ENCODE peak calls at places on chromosomes 3 and 15, in four cellular contexts. One of them, this sample, is unnamed.

GRCh38 chr15:37586976-37587375 is 347.5 kb upstream of the TMCO5A start:
- DNase-seq in dorsolateral prefrontal cortex: no peak
- DNase-seq in GM13977: no peak
- DNase-seq in spleen: no peak
- DNase-seq in this sample: no peak

GRCh38 chr3:123949606-123950005 is 11.4 kb downstream of the CCDC14 start:
- DNase-seq in dorsolateral prefrontal cortex: no peak
- DNase-seq in GM13977: no peak
- DNase-seq in spleen: no peak
- DNase-seq in this sample: no peak

GRCh38 chr3:155572085-155572484 is 172.8 kb downstream of the PLCH1 start:
- DNase-seq in dorsolateral prefrontal cortex: no peak
- DNase-seq in GM13977: no peak
- DNase-seq in spleen: no peak
- DNase-seq in this sample: no peak

GRCh38 chr15:55742498-55742926 is 440 bp downstream of the PRTG start:
- DNase-seq in dorsolateral prefrontal cortex: no peak
- DNase-seq in GM13977: peak; percentile 44
- DNase-seq in spleen: no peak
- DNase-seq in this sample: no peak

GRCh38 chr3:186125118-186125517 is 16.2 kb upstream of the ETV5 start:
- DNase-seq in dorsolateral prefrontal cortex: no peak
- DNase-seq in GM13977: no peak
- DNase-seq in spleen: no peak
- DNase-seq in this sample: no peak

GRCh38 chr3:168161696-168162095 is 66.0 kb upstream of the GOLIM4 start:
- DNase-seq in dorsolateral prefrontal cortex: no peak
- DNase-seq in GM13977: no peak
- DNase-seq in spleen: no peak
- DNase-seq in this sample: no peak

GRCh38 chr3:135840436-135840835 is 125.1 kb upstream of the PPP2R3A start:
- DNase-seq in dorsolateral prefrontal cortex: no peak
- DNase-seq in GM13977: no peak
- DNase-seq in spleen: no peak
- DNase-seq in this sample: no peak

GRCh38 chr3:170599995-170600624 is 14.2 kb upstream of the SLC7A14 start:
- DNase-seq in dorsolateral prefrontal cortex: no peak
- DNase-seq in GM13977: no peak
- DNase-seq in spleen: no peak
- DNase-seq in this sample: no peak

GRCh38 chr3:115646027-115646690 is 22.8 kb downstream of the GAP43 start:
- DNase-seq in dorsolateral prefrontal cortex: no peak
- DNase-seq in GM13977: no peak
- DNase-seq in spleen: no peak
- DNase-seq in this sample: no peak

GRCh38 chr3:50474717-50475116 is 28.7 kb downstream of the CACNA2D2 start:
- DNase-seq in dorsolateral prefrontal cortex: no peak
- DNase-seq in GM13977: no peak
- DNase-seq in spleen: no peak
- DNase-seq in this sample: no peak

GRCh38 chr3:172221550-172221949 is 182.2 kb downstream of the FNDC3B start:
- DNase-seq in dorsolateral prefrontal cortex: no peak
- DNase-seq in GM13977: no peak
- DNase-seq in spleen: no peak
- DNase-seq in this sample: no peak

GRCh38 chr3:3085782-3086181 is 24.4 kb downstream of the IL5RA start:
- DNase-seq in dorsolateral prefrontal cortex: no peak
- DNase-seq in GM13977: no peak
- DNase-seq in spleen: no peak
- DNase-seq in this sample: no peak

GRCh38 chr3:142846779-142847577 is 41.9 kb downstream of the PCOLCE2 start:
- DNase-seq in dorsolateral prefrontal cortex: no peak
- DNase-seq in GM13977: no peak
- DNase-seq in spleen: no peak
- DNase-seq in this sample: no peak

GRCh38 chr3:180382781-180383180 is 219.2 kb upstream of the TTC14 start:
- DNase-seq in dorsolateral prefrontal cortex: no peak
- DNase-seq in GM13977: no peak
- DNase-seq in spleen: no peak
- DNase-seq in this sample: no peak

GRCh38 chr15:71291723-71292122 is 176.5 kb downstream of the THSD4 start:
- DNase-seq in dorsolateral prefrontal cortex: no peak
- DNase-seq in GM13977: no peak
- DNase-seq in spleen: no peak
- DNase-seq in this sample: no peak

GRCh38 chr15:99054025-99054387 is 46.4 kb upstream of the PGPEP1L start:
- DNase-seq in dorsolateral prefrontal cortex: no peak
- DNase-seq in GM13977: no peak
- DNase-seq in spleen: no peak
- DNase-seq in this sample: no peak

GRCh38 chr3:46733026-46733800 is 15.5 kb upstream of the PRSS50 start:
- DNase-seq in dorsolateral prefrontal cortex: no peak
- DNase-seq in GM13977: no peak
- DNase-seq in spleen: peak; percentile 32
- DNase-seq in this sample: no peak
- TF ChIP-seq CTCF in dorsolateral prefrontal cortex: no peak
- TF ChIP-seq CTCF in GM13977: no peak
- TF ChIP-seq CTCF in spleen: no peak
- TF ChIP-seq CTCF in this sample: peak; percentile 12

DNA sequence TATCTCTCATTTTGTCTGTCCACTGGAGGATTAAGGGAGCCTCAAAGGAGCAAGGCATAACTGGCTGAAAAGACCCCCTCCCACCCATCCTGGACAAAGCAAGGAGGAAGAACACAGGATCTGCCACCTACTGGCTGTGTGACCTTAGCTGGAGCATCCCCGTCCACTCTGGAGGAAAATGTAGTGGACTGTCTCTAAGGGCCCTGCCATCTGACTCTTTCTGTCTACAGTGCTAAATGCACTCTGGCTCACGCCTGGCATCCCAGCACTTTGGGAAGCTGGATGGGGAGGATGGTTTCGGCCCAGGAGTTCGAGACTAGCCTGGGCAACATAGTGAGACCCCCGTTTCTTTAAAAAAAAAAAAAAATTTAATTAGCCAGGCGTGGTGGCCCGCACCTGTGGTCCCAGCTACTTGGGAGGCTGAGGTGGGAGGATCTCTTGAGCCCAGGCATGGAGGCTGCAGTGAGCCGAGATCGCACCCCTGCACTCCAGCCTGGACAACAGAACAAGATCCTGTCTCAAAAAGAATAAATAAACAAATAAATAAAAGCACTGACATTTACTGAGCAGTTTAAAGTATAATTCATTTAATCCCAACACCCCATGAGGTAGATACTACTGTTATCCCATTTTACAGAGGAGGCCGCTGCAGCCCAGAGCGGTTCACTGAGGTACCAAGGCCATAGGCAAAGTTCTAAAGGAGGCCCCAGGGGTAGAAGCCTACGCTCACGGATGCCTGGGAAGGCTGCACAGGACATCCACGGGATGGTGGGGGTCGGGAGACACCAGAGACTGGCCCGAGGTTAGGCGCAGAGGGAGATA is 1.1 kb downstream of the TBC1D2B start:
- DNase-seq in dorsolateral prefrontal cortex: no peak
- DNase-seq in GM13977: no peak
- DNase-seq in spleen: no peak
- DNase-seq in this sample: no peak
- TF ChIP-seq CTCF in dorsolateral prefrontal cortex: no peak
- TF ChIP-seq CTCF in GM13977: no peak
- TF ChIP-seq CTCF in spleen: no peak
- TF ChIP-seq CTCF in this sample: peak; percentile 46

GRCh38 chr3:27252646-27253045 is 116.5 kb downstream of the NEK10 start:
- DNase-seq in dorsolateral prefrontal cortex: no peak
- DNase-seq in GM13977: no peak
- DNase-seq in spleen: no peak
- DNase-seq in this sample: no peak

GRCh38 chr3:27254896-27255295 is 114.3 kb downstream of the NEK10 start:
- DNase-seq in dorsolateral prefrontal cortex: no peak
- DNase-seq in GM13977: no peak
- DNase-seq in spleen: no peak
- DNase-seq in this sample: no peak

GRCh38 chr3:27253391-27253790 is 115.8 kb downstream of the NEK10 start:
- DNase-seq in dorsolateral prefrontal cortex: no peak
- DNase-seq in GM13977: no peak
- DNase-seq in spleen: no peak
- DNase-seq in this sample: no peak

GRCh38 chr3:27253831-27254230 is 115.4 kb downstream of the NEK10 start:
- DNase-seq in dorsolateral prefrontal cortex: no peak
- DNase-seq in GM13977: peak; percentile 17
- DNase-seq in spleen: no peak
- DNase-seq in this sample: no peak
- TF ChIP-seq CTCF in dorsolateral prefrontal cortex: no peak
- TF ChIP-seq CTCF in GM13977: peak; percentile 59
- TF ChIP-seq CTCF in spleen: no peak
- TF ChIP-seq CTCF in this sample: peak; percentile 81

DNA sequence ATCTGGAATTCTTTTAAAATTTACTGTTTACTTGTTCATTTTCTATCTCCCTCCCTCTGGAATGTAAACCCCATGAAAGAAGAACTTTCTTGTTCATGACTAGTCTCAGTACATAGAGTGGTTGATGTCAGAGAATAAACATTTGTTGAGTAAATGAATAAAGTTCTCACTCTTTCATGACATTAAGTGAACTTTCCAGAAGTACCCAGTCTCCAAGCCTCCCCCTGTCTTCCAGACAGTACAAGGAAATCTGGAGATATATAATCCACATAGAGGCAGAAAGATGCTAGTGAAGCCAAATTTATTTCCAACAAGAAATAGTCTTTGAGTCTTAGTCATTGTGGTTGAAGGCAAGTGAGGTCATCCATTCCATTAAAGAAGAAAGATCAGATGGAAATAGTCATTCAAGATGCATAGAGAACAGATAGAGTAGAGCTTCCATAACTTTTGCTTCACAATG is 71.5 kb upstream of the GALNT15 start:
- DNase-seq in dorsolateral prefrontal cortex: no peak
- DNase-seq in GM13977: no peak
- DNase-seq in spleen: no peak
- DNase-seq in this sample: no peak
- TF ChIP-seq CTCF in dorsolateral prefrontal cortex: no peak
- TF ChIP-seq CTCF in GM13977: no peak
- TF ChIP-seq CTCF in spleen: no peak
- TF ChIP-seq CTCF in this sample: no peak

DNA sequence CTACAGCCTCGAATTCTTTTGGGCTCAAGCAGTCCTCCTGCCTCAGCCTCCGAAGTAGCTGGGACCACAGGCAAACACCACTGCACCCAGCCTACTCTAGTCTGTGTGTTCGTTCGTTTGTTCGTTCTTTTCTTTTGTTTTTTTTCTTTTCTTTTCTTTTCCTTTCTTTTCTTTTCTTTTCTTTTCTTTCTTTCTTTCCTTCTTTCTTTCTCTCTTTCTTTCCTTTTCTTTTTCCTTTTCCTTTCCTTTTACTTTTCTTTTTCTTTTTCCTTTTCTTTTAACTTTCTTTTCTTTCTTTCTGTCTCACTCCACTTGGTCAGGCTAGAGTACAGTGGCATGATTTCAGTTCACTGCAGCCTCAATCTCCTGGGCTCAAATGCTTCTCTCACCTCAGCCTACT is 36.8 kb downstream of the LMLN start:
- DNase-seq in dorsolateral prefrontal cortex: no peak
- DNase-seq in GM13977: no peak
- DNase-seq in spleen: no peak
- DNase-seq in this sample: no peak
- TF ChIP-seq CTCF in dorsolateral prefrontal cortex: no peak
- TF ChIP-seq CTCF in GM13977: no peak
- TF ChIP-seq CTCF in spleen: no peak
- TF ChIP-seq CTCF in this sample: no peak

GRCh38 chr3:60953406-60953805 is 297.8 kb downstream of the FHIT start:
- DNase-seq in dorsolateral prefrontal cortex: no peak
- DNase-seq in GM13977: no peak
- DNase-seq in spleen: no peak
- DNase-seq in this sample: no peak

GRCh38 chr3:60954049-60954448 is 297.2 kb downstream of the FHIT start:
- DNase-seq in dorsolateral prefrontal cortex: no peak
- DNase-seq in GM13977: no peak
- DNase-seq in spleen: no peak
- DNase-seq in this sample: no peak

GRCh38 chr3:60956729-60957128 is 294.5 kb downstream of the FHIT start:
- DNase-seq in dorsolateral prefrontal cortex: no peak
- DNase-seq in GM13977: no peak
- DNase-seq in spleen: no peak
- DNase-seq in this sample: no peak

GRCh38 chr3:60955034-60955433 is 296.2 kb downstream of the FHIT start:
- DNase-seq in dorsolateral prefrontal cortex: no peak
- DNase-seq in GM13977: no peak
- DNase-seq in spleen: no peak
- DNase-seq in this sample: no peak

DNA sequence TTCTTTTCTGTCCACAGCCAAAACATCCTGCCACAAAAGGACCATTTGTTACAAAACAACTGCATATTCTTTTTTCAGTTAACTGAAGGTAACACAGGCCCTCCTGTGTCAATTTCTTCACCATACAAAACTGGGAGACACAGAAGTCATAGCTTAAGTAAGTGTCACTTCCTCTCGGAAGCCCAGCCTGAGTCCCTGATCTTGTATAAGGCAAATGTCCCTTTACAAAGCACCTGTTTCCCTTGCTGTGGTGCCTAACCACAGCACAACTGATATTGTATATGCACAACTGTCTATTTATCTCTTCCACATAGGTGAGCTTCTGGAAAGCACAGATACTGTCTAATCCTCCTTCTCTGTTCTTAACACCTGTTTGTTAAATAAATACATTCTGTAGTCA is 293.7 kb downstream of the FHIT start:
- DNase-seq in dorsolateral prefrontal cortex: no peak
- DNase-seq in GM13977: no peak
- DNase-seq in spleen: no peak
- DNase-seq in this sample: no peak
- TF ChIP-seq CTCF in dorsolateral prefrontal cortex: no peak
- TF ChIP-seq CTCF in GM13977: no peak
- TF ChIP-seq CTCF in spleen: no peak
- TF ChIP-seq CTCF in this sample: no peak

GRCh38 chr15:69849232-69849610 is 248.5 kb downstream of the TLE3 start:
- DNase-seq in dorsolateral prefrontal cortex: no peak
- DNase-seq in GM13977: no peak
- DNase-seq in spleen: no peak
- DNase-seq in this sample: no peak

GRCh38 chr15:69843927-69844326 is 253.8 kb downstream of the TLE3 start:
- DNase-seq in dorsolateral prefrontal cortex: no peak
- DNase-seq in GM13977: no peak
- DNase-seq in spleen: no peak
- DNase-seq in this sample: no peak

GRCh38 chr15:69848551-69849231 is 249.0 kb downstream of the TLE3 start:
- DNase-seq in dorsolateral prefrontal cortex: no peak
- DNase-seq in GM13977: no peak
- DNase-seq in spleen: no peak
- DNase-seq in this sample: no peak

GRCh38 chr15:69845159-69845558 is 252.6 kb downstream of the TLE3 start:
- DNase-seq in dorsolateral prefrontal cortex: no peak
- DNase-seq in GM13977: no peak
- DNase-seq in spleen: no peak
- DNase-seq in this sample: no peak

GRCh38 chr15:69847625-69848024 is 250.1 kb downstream of the TLE3 start:
- DNase-seq in dorsolateral prefrontal cortex: no peak
- DNase-seq in GM13977: no peak
- DNase-seq in spleen: no peak
- DNase-seq in this sample: no peak
- TF ChIP-seq CTCF in dorsolateral prefrontal cortex: no peak
- TF ChIP-seq CTCF in GM13977: no peak
- TF ChIP-seq CTCF in spleen: no peak
- TF ChIP-seq CTCF in this sample: no peak